ENCODE peak calls at places on chromosomes 13 and 19, in ten cellular contexts. One of them, this sample, is unnamed.
A peak's percentile ranks its signal among the peaks of the same experiment; 100 is the strongest.

GRCh38 chr19:51600940-51601575 is 29.1 kb downstream of the SIGLEC5 start:
- DNase-seq in NCI-H1436: no peak
- DNase-seq in stimulated activated CD4-positive, alpha-beta T cell treated with anti-CD3 and anti-CD28 coated beads, TNF-alpha, amount 100 ng/mL, for 48 hours: no peak
- DNase-seq in choroid plexus epithelial cell: no peak
- DNase-seq in RWPE1: no peak
- DNase-seq in midbrain: no peak
- DNase-seq in BJ: no peak
- DNase-seq in colonic mucosa: no peak
- DNase-seq in NCI-H774: no peak
- DNase-seq in T-helper 2 cell: no peak
- DNase-seq in this sample: no peak

GRCh38 chr13:106721599-106721998 is 153.7 kb upstream of the ARGLU1 start:
- DNase-seq in NCI-H1436: no peak
- DNase-seq in stimulated activated CD4-positive, alpha-beta T cell treated with anti-CD3 and anti-CD28 coated beads, TNF-alpha, amount 100 ng/mL, for 48 hours: no peak
- DNase-seq in choroid plexus epithelial cell: no peak
- DNase-seq in RWPE1: no peak
- DNase-seq in midbrain: no peak
- DNase-seq in BJ: no peak
- DNase-seq in colonic mucosa: no peak
- DNase-seq in NCI-H774: no peak
- DNase-seq in T-helper 2 cell: no peak
- DNase-seq in this sample: no peak

GRCh38 chr19:2255982-2256685 is at the start of gene JSRP1:
- DNase-seq in NCI-H1436: peak; percentile 27
- DNase-seq in stimulated activated CD4-positive, alpha-beta T cell treated with anti-CD3 and anti-CD28 coated beads, TNF-alpha, amount 100 ng/mL, for 48 hours: no peak
- DNase-seq in choroid plexus epithelial cell: no peak
- DNase-seq in RWPE1: no peak
- DNase-seq in midbrain: no peak
- DNase-seq in BJ: no peak
- DNase-seq in colonic mucosa: no peak
- DNase-seq in NCI-H774: peak; percentile 89
- DNase-seq in T-helper 2 cell: no peak
- DNase-seq in this sample: no peak

GRCh38 chr19:50896591-50897190 is 14.5 kb downstream of the KLK4 start:
- DNase-seq in NCI-H1436: peak; percentile 35
- DNase-seq in stimulated activated CD4-positive, alpha-beta T cell treated with anti-CD3 and anti-CD28 coated beads, TNF-alpha, amount 100 ng/mL, for 48 hours: no peak
- DNase-seq in choroid plexus epithelial cell: peak; percentile 43
- DNase-seq in RWPE1: peak; percentile 5
- DNase-seq in midbrain: no peak
- DNase-seq in BJ: no peak
- DNase-seq in colonic mucosa: no peak
- DNase-seq in NCI-H774: peak; percentile 53
- DNase-seq in T-helper 2 cell: no peak
- DNase-seq in this sample: no peak

GRCh38 chr19:4524808-4525562 is 6.7 kb upstream of the PLIN4 start:
- DNase-seq in NCI-H1436: peak; percentile 19
- DNase-seq in stimulated activated CD4-positive, alpha-beta T cell treated with anti-CD3 and anti-CD28 coated beads, TNF-alpha, amount 100 ng/mL, for 48 hours: peak; percentile 61
- DNase-seq in choroid plexus epithelial cell: peak; percentile 55
- DNase-seq in RWPE1: peak; percentile 49
- DNase-seq in midbrain: no peak
- DNase-seq in BJ: no peak
- DNase-seq in colonic mucosa: peak; percentile 73
- DNase-seq in NCI-H774: peak; percentile 49
- DNase-seq in T-helper 2 cell: peak; percentile 12
- DNase-seq in this sample: peak; percentile 63

GRCh38 chr19:47124937-47125668 is 5.5 kb upstream of the SAE1 start:
- DNase-seq in NCI-H1436: peak; percentile 74
- DNase-seq in stimulated activated CD4-positive, alpha-beta T cell treated with anti-CD3 and anti-CD28 coated beads, TNF-alpha, amount 100 ng/mL, for 48 hours: no peak
- DNase-seq in choroid plexus epithelial cell: peak; percentile 86
- DNase-seq in RWPE1: peak; percentile 55
- DNase-seq in midbrain: peak; percentile 67
- DNase-seq in BJ: no peak
- DNase-seq in colonic mucosa: no peak
- DNase-seq in NCI-H774: peak; percentile 64
- DNase-seq in T-helper 2 cell: peak; percentile 41
- DNase-seq in this sample: no peak

GRCh38 chr13:106496072-106496997 is 39.1 kb downstream of the EFNB2 start:
- DNase-seq in NCI-H1436: peak; percentile 68
- DNase-seq in stimulated activated CD4-positive, alpha-beta T cell treated with anti-CD3 and anti-CD28 coated beads, TNF-alpha, amount 100 ng/mL, for 48 hours: no peak
- DNase-seq in choroid plexus epithelial cell: no peak
- DNase-seq in RWPE1: no peak
- DNase-seq in midbrain: no peak
- DNase-seq in BJ: no peak
- DNase-seq in colonic mucosa: no peak
- DNase-seq in NCI-H774: peak; percentile 57
- DNase-seq in T-helper 2 cell: no peak
- DNase-seq in this sample: no peak

GRCh38 chr19:288911-289310 is 2.3 kb downstream of the PLPP2 start:
- DNase-seq in NCI-H1436: no peak
- DNase-seq in stimulated activated CD4-positive, alpha-beta T cell treated with anti-CD3 and anti-CD28 coated beads, TNF-alpha, amount 100 ng/mL, for 48 hours: no peak
- DNase-seq in choroid plexus epithelial cell: no peak
- DNase-seq in RWPE1: no peak
- DNase-seq in midbrain: no peak
- DNase-seq in BJ: no peak
- DNase-seq in colonic mucosa: no peak
- DNase-seq in NCI-H774: no peak
- DNase-seq in T-helper 2 cell: no peak
- DNase-seq in this sample: peak; percentile 25

GRCh38 chr13:45833663-45834062 is 17.9 kb downstream of the SIAH3 start:
- DNase-seq in NCI-H1436: no peak
- DNase-seq in stimulated activated CD4-positive, alpha-beta T cell treated with anti-CD3 and anti-CD28 coated beads, TNF-alpha, amount 100 ng/mL, for 48 hours: no peak
- DNase-seq in choroid plexus epithelial cell: peak; percentile 15
- DNase-seq in RWPE1: peak; percentile 66
- DNase-seq in midbrain: no peak
- DNase-seq in BJ: no peak
- DNase-seq in colonic mucosa: no peak
- DNase-seq in NCI-H774: no peak
- DNase-seq in T-helper 2 cell: no peak
- DNase-seq in this sample: no peak

GRCh38 chr19:28977826-28978225 is 235.1 kb downstream of the UQCRFS1 start:
- DNase-seq in NCI-H1436: no peak
- DNase-seq in stimulated activated CD4-positive, alpha-beta T cell treated with anti-CD3 and anti-CD28 coated beads, TNF-alpha, amount 100 ng/mL, for 48 hours: no peak
- DNase-seq in choroid plexus epithelial cell: no peak
- DNase-seq in RWPE1: no peak
- DNase-seq in midbrain: no peak
- DNase-seq in BJ: no peak
- DNase-seq in colonic mucosa: no peak
- DNase-seq in NCI-H774: no peak
- DNase-seq in T-helper 2 cell: no peak
- DNase-seq in this sample: no peak

GRCh38 chr13:106569233-106570095 is 1.5 kb upstream of the ARGLU1 start:
- DNase-seq in NCI-H1436: no peak
- DNase-seq in stimulated activated CD4-positive, alpha-beta T cell treated with anti-CD3 and anti-CD28 coated beads, TNF-alpha, amount 100 ng/mL, for 48 hours: no peak
- DNase-seq in choroid plexus epithelial cell: no peak
- DNase-seq in RWPE1: no peak
- DNase-seq in midbrain: no peak
- DNase-seq in BJ: no peak
- DNase-seq in colonic mucosa: no peak
- DNase-seq in NCI-H774: no peak
- DNase-seq in T-helper 2 cell: no peak
- DNase-seq in this sample: no peak

GRCh38 chr13:59730026-59730425 is 433.7 kb downstream of the DIAPH3 start:
- DNase-seq in NCI-H1436: no peak
- DNase-seq in stimulated activated CD4-positive, alpha-beta T cell treated with anti-CD3 and anti-CD28 coated beads, TNF-alpha, amount 100 ng/mL, for 48 hours: no peak
- DNase-seq in choroid plexus epithelial cell: no peak
- DNase-seq in RWPE1: no peak
- DNase-seq in midbrain: no peak
- DNase-seq in BJ: no peak
- DNase-seq in colonic mucosa: no peak
- DNase-seq in NCI-H774: no peak
- DNase-seq in T-helper 2 cell: no peak
- DNase-seq in this sample: no peak

GRCh38 chr13:73715910-73716257 is 418.3 kb downstream of the KLF12 start:
- DNase-seq in NCI-H1436: no peak
- DNase-seq in stimulated activated CD4-positive, alpha-beta T cell treated with anti-CD3 and anti-CD28 coated beads, TNF-alpha, amount 100 ng/mL, for 48 hours: no peak
- DNase-seq in choroid plexus epithelial cell: peak; percentile 12
- DNase-seq in RWPE1: peak; percentile 15
- DNase-seq in midbrain: no peak
- DNase-seq in BJ: no peak
- DNase-seq in colonic mucosa: no peak
- DNase-seq in NCI-H774: no peak
- DNase-seq in T-helper 2 cell: no peak
- DNase-seq in this sample: no peak

GRCh38 chr13:38662362-38662761 is 24.5 kb upstream of the FREM2 start:
- DNase-seq in NCI-H1436: no peak
- DNase-seq in stimulated activated CD4-positive, alpha-beta T cell treated with anti-CD3 and anti-CD28 coated beads, TNF-alpha, amount 100 ng/mL, for 48 hours: no peak
- DNase-seq in choroid plexus epithelial cell: peak; percentile 87
- DNase-seq in RWPE1: no peak
- DNase-seq in midbrain: no peak
- DNase-seq in BJ: no peak
- DNase-seq in colonic mucosa: no peak
- DNase-seq in NCI-H774: no peak
- DNase-seq in T-helper 2 cell: no peak
- DNase-seq in this sample: no peak

GRCh38 chr19:16459680-16460079 is 12.1 kb downstream of the EPS15L1 start:
- DNase-seq in NCI-H1436: no peak
- DNase-seq in stimulated activated CD4-positive, alpha-beta T cell treated with anti-CD3 and anti-CD28 coated beads, TNF-alpha, amount 100 ng/mL, for 48 hours: no peak
- DNase-seq in choroid plexus epithelial cell: no peak
- DNase-seq in RWPE1: no peak
- DNase-seq in midbrain: no peak
- DNase-seq in BJ: no peak
- DNase-seq in colonic mucosa: no peak
- DNase-seq in NCI-H774: no peak
- DNase-seq in T-helper 2 cell: no peak
- DNase-seq in this sample: no peak

GRCh38 chr13:110676057-110676510 is 29.8 kb downstream of the CARS2 start:
- DNase-seq in NCI-H1436: no peak
- DNase-seq in stimulated activated CD4-positive, alpha-beta T cell treated with anti-CD3 and anti-CD28 coated beads, TNF-alpha, amount 100 ng/mL, for 48 hours: no peak
- DNase-seq in choroid plexus epithelial cell: no peak
- DNase-seq in RWPE1: no peak
- DNase-seq in midbrain: no peak
- DNase-seq in BJ: no peak
- DNase-seq in colonic mucosa: no peak
- DNase-seq in NCI-H774: no peak
- DNase-seq in T-helper 2 cell: no peak
- DNase-seq in this sample: no peak

GRCh38 chr13:105196052-105196451 is 1339.4 kb downstream of the EFNB2 start:
- DNase-seq in NCI-H1436: no peak
- DNase-seq in stimulated activated CD4-positive, alpha-beta T cell treated with anti-CD3 and anti-CD28 coated beads, TNF-alpha, amount 100 ng/mL, for 48 hours: no peak
- DNase-seq in choroid plexus epithelial cell: peak; percentile 74
- DNase-seq in RWPE1: no peak
- DNase-seq in midbrain: no peak
- DNase-seq in BJ: no peak
- DNase-seq in colonic mucosa: no peak
- DNase-seq in NCI-H774: no peak
- DNase-seq in T-helper 2 cell: no peak
- DNase-seq in this sample: no peak

GRCh38 chr19:36060430-36060829 is 5.7 kb downstream of the WDR62 start:
- DNase-seq in NCI-H1436: no peak
- DNase-seq in stimulated activated CD4-positive, alpha-beta T cell treated with anti-CD3 and anti-CD28 coated beads, TNF-alpha, amount 100 ng/mL, for 48 hours: no peak
- DNase-seq in choroid plexus epithelial cell: peak; percentile 86
- DNase-seq in RWPE1: peak; percentile 45
- DNase-seq in midbrain: peak; percentile 84
- DNase-seq in BJ: no peak
- DNase-seq in colonic mucosa: no peak
- DNase-seq in NCI-H774: no peak
- DNase-seq in T-helper 2 cell: no peak
- DNase-seq in this sample: peak; percentile 53

GRCh38 chr19:15154002-15154612 is 46.7 kb downstream of the NOTCH3 start:
- DNase-seq in NCI-H1436: no peak
- DNase-seq in stimulated activated CD4-positive, alpha-beta T cell treated with anti-CD3 and anti-CD28 coated beads, TNF-alpha, amount 100 ng/mL, for 48 hours: peak; percentile 25
- DNase-seq in choroid plexus epithelial cell: peak; percentile 72
- DNase-seq in RWPE1: peak; percentile 53
- DNase-seq in midbrain: no peak
- DNase-seq in BJ: no peak
- DNase-seq in colonic mucosa: peak; percentile 50
- DNase-seq in NCI-H774: peak; percentile 10
- DNase-seq in T-helper 2 cell: no peak
- DNase-seq in this sample: no peak

GRCh38 chr19:38852231-38853044 is 2.7 kb upstream of the HNRNPL start:
- DNase-seq in NCI-H1436: no peak
- DNase-seq in stimulated activated CD4-positive, alpha-beta T cell treated with anti-CD3 and anti-CD28 coated beads, TNF-alpha, amount 100 ng/mL, for 48 hours: peak; percentile 50
- DNase-seq in choroid plexus epithelial cell: peak; percentile 58
- DNase-seq in RWPE1: peak; percentile 47
- DNase-seq in midbrain: peak; percentile 34
- DNase-seq in BJ: no peak
- DNase-seq in colonic mucosa: peak; percentile 75
- DNase-seq in NCI-H774: no peak
- DNase-seq in T-helper 2 cell: peak; percentile 69
- DNase-seq in this sample: peak; percentile 56

GRCh38 chr13:110813646-110814624 is 100.4 kb downstream of the ING1 start:
- DNase-seq in NCI-H1436: no peak
- DNase-seq in stimulated activated CD4-positive, alpha-beta T cell treated with anti-CD3 and anti-CD28 coated beads, TNF-alpha, amount 100 ng/mL, for 48 hours: no peak
- DNase-seq in choroid plexus epithelial cell: no peak
- DNase-seq in RWPE1: no peak
- DNase-seq in midbrain: no peak
- DNase-seq in BJ: no peak
- DNase-seq in colonic mucosa: no peak
- DNase-seq in NCI-H774: no peak
- DNase-seq in T-helper 2 cell: no peak
- DNase-seq in this sample: no peak